ENCODE peak calls at places on chromosomes 2 and 18, in six cellular contexts. H, W, N, S, V and P are unnamed samples.

GRCh38 chr2:130380096-130380934 is 24.5 kb downstream of the PTPN18 start:
- DNase-seq in H (no peak), W (no peak), N (no peak), S (no peak), V (no peak), P (no peak)

GRCh38 chr18:56799756-56800155 is 148.6 kb downstream of the WDR7 start:
- DNase-seq in H (no peak), W (no peak), N (no peak), S (no peak), V (no peak), P (peak)

GRCh38 chr18:40037386-40037785 is 1917.6 kb upstream of the PIK3C3 start:
- DNase-seq in H (no peak), W (no peak), N (no peak), S (no peak), V (no peak), P (no peak)

GRCh38 chr2:152247337-152247695 is 71.8 kb upstream of the STAM2 start:
- DNase-seq in H (no peak), W (no peak), N (no peak), S (no peak), V (no peak), P (peak)

GRCh38 chr18:5868218-5868904 is 27.0 kb downstream of the TMEM200C start:
- DNase-seq in H (peak), W (peak), N (peak), S (peak), V (no peak), P (peak)

GRCh38 chr2:164764996-164765395 is 76.6 kb downstream of the COBLL1 start:
- DNase-seq in H (no peak), W (no peak), N (no peak), S (no peak), V (no peak), P (no peak)

GRCh38 chr18:29160123-29160522 is 983.2 kb upstream of the CDH2 start:
- DNase-seq in H (no peak), W (peak), N (no peak), S (no peak), V (no peak), P (no peak)

GRCh38 chr18:3262234-3263171 is 570 bp downstream of the MYL12B start:
- DNase-seq in H (peak), W (no peak), N (no peak), S (no peak), V (no peak), P (no peak)

GRCh38 chr2:113762377-113763118 is 6.1 kb upstream of the SLC35F5 start:
- DNase-seq in H (no peak), W (no peak), N (no peak), S (no peak), V (no peak), P (no peak)

GRCh38 chr2:144086965-144087364 is 433.0 kb downstream of the ZEB2 start:
- DNase-seq in H (no peak), W (no peak), N (no peak), S (no peak), V (no peak), P (peak)

GRCh38 chr2:100945433-100945740 is 56.7 kb upstream of the RPL31 start:
- DNase-seq in H (no peak), W (no peak), N (no peak), S (no peak), V (no peak), P (no peak)

GRCh38 chr18:23306842-23307241 is 146.2 kb upstream of the RIOK3 start:
- DNase-seq in H (no peak), W (no peak), N (no peak), S (no peak), V (no peak), P (no peak)

GRCh38 chr2:154599189-154599588 is 99.3 kb upstream of the KCNJ3 start:
- DNase-seq in H (no peak), W (no peak), N (no peak), S (no peak), V (no peak), P (no peak)

GRCh38 chr2:149020432-149020851 is 18.1 kb upstream of the LYPD6B start:
- DNase-seq in H (no peak), W (no peak), N (no peak), S (no peak), V (no peak), P (peak)

GRCh38 chr2:137508739-137509384 is 455.4 kb upstream of the HNMT start:
- DNase-seq in H (no peak), W (no peak), N (no peak), S (no peak), V (no peak), P (no peak)

GRCh38 chr2:59000796-59001195 is 759.7 kb upstream of the FANCL start:
- DNase-seq in H (no peak), W (no peak), N (no peak), S (no peak), V (no peak), P (no peak)

GRCh38 chr2:127194447-127194846 is 25.7 kb downstream of the CYP27C1 start:
- DNase-seq in H (no peak), W (no peak), N (no peak), S (no peak), V (no peak), P (no peak)

GRCh38 chr18:74450626-74451025 is 6.5 kb downstream of the DIPK1C start:
- DNase-seq in H (no peak), W (no peak), N (no peak), S (no peak), V (no peak), P (no peak)

GRCh38 chr18:60174832-60175231 is 197.7 kb downstream of the MC4R start:
- DNase-seq in H (no peak), W (no peak), N (no peak), S (no peak), V (no peak), P (no peak)

GRCh38 chr18:2805970-2806943 is 40.5 kb upstream of the EMILIN2 start:
- DNase-seq in H (no peak), W (no peak), N (no peak), S (no peak), V (no peak), P (peak)

GRCh38 chr2:28619213-28620196 is 123.6 kb downstream of the PLB1 start:
- DNase-seq in H (no peak), W (no peak), N (no peak), S (no peak), V (no peak), P (no peak)

GRCh38 chr18:76121049-76121448 is 374.0 kb downstream of the ZNF516 start:
- DNase-seq in H (no peak), W (no peak), N (no peak), S (no peak), V (no peak), P (no peak)

GRCh38 chr2:236997086-236997485 is 88.6 kb upstream of the COPS8 start:
- DNase-seq in H (no peak), W (peak), N (peak), S (no peak), V (no peak), P (no peak)

GRCh38 chr2:69933254-69933828 is 18.4 kb downstream of the MXD1 start:
- DNase-seq in H (no peak), W (no peak), N (no peak), S (no peak), V (no peak), P (peak)

GRCh38 chr18:44732604-44733003 is 51.9 kb downstream of the SETBP1 start:
- DNase-seq in H (no peak), W (peak), N (no peak), S (no peak), V (no peak), P (no peak)

GRCh38 chr2:238651306-238652052 is 196.4 kb upstream of the TWIST2 start:
- DNase-seq in H (no peak), W (no peak), N (no peak), S (no peak), V (no peak), P (no peak)

GRCh38 chr2:200477667-200478121 is 32.2 kb downstream of the KCTD18 start:
- DNase-seq in H (no peak), W (no peak), N (no peak), S (no peak), V (no peak), P (no peak)

GRCh38 chr2:239087041-239087710 is 239.3 kb downstream of the TWIST2 start:
- DNase-seq in H (no peak), W (no peak), N (no peak), S (no peak), V (no peak), P (no peak)

GRCh38 chr18:34223164-34223892 is 1.4 kb downstream of the NOL4 start:
- DNase-seq in H (peak), W (peak), N (no peak), S (peak), V (no peak), P (no peak)

GRCh38 chr2:102839668-102840388 is 78.0 kb downstream of the TMEM182 start:
- DNase-seq in H (peak), W (peak), N (peak), S (peak), V (no peak), P (peak)

GRCh38 chr2:200086911-200087310 is 131.5 kb downstream of the MAIP1 start:
- DNase-seq in H (no peak), W (no peak), N (no peak), S (no peak), V (no peak), P (no peak)

GRCh38 chr2:236054125-236054524 is 114.1 kb downstream of the GBX2 start:
- DNase-seq in H (no peak), W (no peak), N (no peak), S (no peak), V (no peak), P (no peak)

GRCh38 chr2:199485732-199486335 is 28.1 kb upstream of the SATB2 start:
- DNase-seq in H (peak), W (peak), N (peak), S (peak), V (no peak), P (peak)

GRCh38 chr2:71564790-71565189 is 111.4 kb downstream of the DYSF start:
- DNase-seq in H (no peak), W (no peak), N (no peak), S (no peak), V (no peak), P (no peak)

GRCh38 chr18:3773303-3773702 is 323.3 kb downstream of the TGIF1 start:
- DNase-seq in H (no peak), W (no peak), N (no peak), S (no peak), V (no peak), P (peak)